ENCODE peak calls at places on chromosomes 11 and 22, in ten cellular contexts. One of them, this sample, is unnamed.

GRCh38 chr22:45218974-45219373 is 21.7 kb downstream of the KIAA0930 start:
- DNase-seq in posterior vena cava: no peak
- DNase-seq in activated naive CD8-positive, alpha-beta T cell treated with anti-CD3 and anti-CD28 coated beads, Interleukin-2, amount 10 ng/mL, durations not matched to agents 7 days and 5 days: no peak
- DNase-seq in myocyte: peak
- DNase-seq in NCI-H1092: no peak
- DNase-seq in stimulated activated CD4-positive, alpha-beta T cell treated with anti-CD3 and anti-CD28 coated beads, Interleukin-15, amount 100 ng/mL, for 24 hours: peak
- DNase-seq in fibroblast of the conjunctiva: no peak
- DNase-seq in brain pericyte: no peak
- DNase-seq in Peyer's patch: no peak
- DNase-seq in hepatocyte: no peak
- DNase-seq in this sample: no peak

GRCh38 chr11:117973446-117973922 is 12.7 kb upstream of the IL10RA start:
- DNase-seq in myocyte: no peak
- DNase-seq in brain pericyte: no peak
- DNase-seq in activated naive CD8-positive, alpha-beta T cell treated with anti-CD3 and anti-CD28 coated beads, Interleukin-2, amount 10 ng/mL, durations not matched to agents 7 days and 5 days: no peak
- DNase-seq in Peyer's patch: no peak
- DNase-seq in fibroblast of the conjunctiva: no peak
- DNase-seq in hepatocyte: no peak
- DNase-seq in posterior vena cava: no peak
- DNase-seq in stimulated activated CD4-positive, alpha-beta T cell treated with anti-CD3 and anti-CD28 coated beads, Interleukin-15, amount 100 ng/mL, for 24 hours: no peak
- DNase-seq in NCI-H1092: no peak
- DNase-seq in this sample: no peak

GRCh38 chr11:13776134-13776815 is 107.8 kb downstream of the FAR1 start:
- DNase-seq in activated naive CD8-positive, alpha-beta T cell treated with anti-CD3 and anti-CD28 coated beads, Interleukin-2, amount 10 ng/mL, durations not matched to agents 7 days and 5 days: peak
- DNase-seq in posterior vena cava: no peak
- DNase-seq in myocyte: peak
- DNase-seq in brain pericyte: no peak
- DNase-seq in Peyer's patch: no peak
- DNase-seq in hepatocyte: no peak
- DNase-seq in NCI-H1092: no peak
- DNase-seq in fibroblast of the conjunctiva: no peak
- DNase-seq in stimulated activated CD4-positive, alpha-beta T cell treated with anti-CD3 and anti-CD28 coated beads, Interleukin-15, amount 100 ng/mL, for 24 hours: peak
- DNase-seq in this sample: no peak

GRCh38 chr11:134476435-134477021 is 64.5 kb upstream of the B3GAT1 start:
- DNase-seq in myocyte: peak
- DNase-seq in Peyer's patch: peak
- DNase-seq in posterior vena cava: no peak
- DNase-seq in stimulated activated CD4-positive, alpha-beta T cell treated with anti-CD3 and anti-CD28 coated beads, Interleukin-15, amount 100 ng/mL, for 24 hours: no peak
- DNase-seq in activated naive CD8-positive, alpha-beta T cell treated with anti-CD3 and anti-CD28 coated beads, Interleukin-2, amount 10 ng/mL, durations not matched to agents 7 days and 5 days: no peak
- DNase-seq in hepatocyte: peak
- DNase-seq in brain pericyte: no peak
- DNase-seq in NCI-H1092: no peak
- DNase-seq in fibroblast of the conjunctiva: no peak
- DNase-seq in this sample: peak

GRCh38 chr11:2665747-2666710 is 33.8 kb downstream of the KCNQ1OT1 start:
- DNase-seq in stimulated activated CD4-positive, alpha-beta T cell treated with anti-CD3 and anti-CD28 coated beads, Interleukin-15, amount 100 ng/mL, for 24 hours: no peak
- DNase-seq in brain pericyte: no peak
- DNase-seq in fibroblast of the conjunctiva: no peak
- DNase-seq in hepatocyte: no peak
- DNase-seq in myocyte: no peak
- DNase-seq in activated naive CD8-positive, alpha-beta T cell treated with anti-CD3 and anti-CD28 coated beads, Interleukin-2, amount 10 ng/mL, durations not matched to agents 7 days and 5 days: no peak
- DNase-seq in NCI-H1092: no peak
- DNase-seq in Peyer's patch: no peak
- DNase-seq in posterior vena cava: peak
- DNase-seq in this sample: peak

GRCh38 chr11:134063991-134064747 is 4.7 kb upstream of the JAM3 start:
- DNase-seq in brain pericyte: no peak
- DNase-seq in stimulated activated CD4-positive, alpha-beta T cell treated with anti-CD3 and anti-CD28 coated beads, Interleukin-15, amount 100 ng/mL, for 24 hours: no peak
- DNase-seq in myocyte: no peak
- DNase-seq in activated naive CD8-positive, alpha-beta T cell treated with anti-CD3 and anti-CD28 coated beads, Interleukin-2, amount 10 ng/mL, durations not matched to agents 7 days and 5 days: no peak
- DNase-seq in fibroblast of the conjunctiva: no peak
- DNase-seq in Peyer's patch: no peak
- DNase-seq in NCI-H1092: peak
- DNase-seq in hepatocyte: no peak
- DNase-seq in posterior vena cava: no peak
- DNase-seq in this sample: no peak

GRCh38 chr11:131898872-131899400 is 528.5 kb downstream of the NTM start:
- DNase-seq in posterior vena cava: no peak
- DNase-seq in Peyer's patch: no peak
- DNase-seq in fibroblast of the conjunctiva: no peak
- DNase-seq in NCI-H1092: no peak
- DNase-seq in myocyte: no peak
- DNase-seq in brain pericyte: no peak
- DNase-seq in hepatocyte: no peak
- DNase-seq in activated naive CD8-positive, alpha-beta T cell treated with anti-CD3 and anti-CD28 coated beads, Interleukin-2, amount 10 ng/mL, durations not matched to agents 7 days and 5 days: no peak
- DNase-seq in stimulated activated CD4-positive, alpha-beta T cell treated with anti-CD3 and anti-CD28 coated beads, Interleukin-15, amount 100 ng/mL, for 24 hours: no peak
- DNase-seq in this sample: no peak

GRCh38 chr11:57515332-57516060 is at the start of gene SLC43A1:
- DNase-seq in Peyer's patch: no peak
- DNase-seq in posterior vena cava: peak
- DNase-seq in stimulated activated CD4-positive, alpha-beta T cell treated with anti-CD3 and anti-CD28 coated beads, Interleukin-15, amount 100 ng/mL, for 24 hours: peak
- DNase-seq in myocyte: peak
- DNase-seq in NCI-H1092: no peak
- DNase-seq in fibroblast of the conjunctiva: no peak
- DNase-seq in brain pericyte: no peak
- DNase-seq in activated naive CD8-positive, alpha-beta T cell treated with anti-CD3 and anti-CD28 coated beads, Interleukin-2, amount 10 ng/mL, durations not matched to agents 7 days and 5 days: peak
- DNase-seq in hepatocyte: peak
- DNase-seq in this sample: peak

GRCh38 chr11:95154514-95154913 is 64.9 kb downstream of the ENDOD1 start:
- DNase-seq in activated naive CD8-positive, alpha-beta T cell treated with anti-CD3 and anti-CD28 coated beads, Interleukin-2, amount 10 ng/mL, durations not matched to agents 7 days and 5 days: peak
- DNase-seq in NCI-H1092: peak
- DNase-seq in hepatocyte: peak
- DNase-seq in fibroblast of the conjunctiva: no peak
- DNase-seq in brain pericyte: no peak
- DNase-seq in posterior vena cava: no peak
- DNase-seq in stimulated activated CD4-positive, alpha-beta T cell treated with anti-CD3 and anti-CD28 coated beads, Interleukin-15, amount 100 ng/mL, for 24 hours: peak
- DNase-seq in myocyte: peak
- DNase-seq in Peyer's patch: no peak
- DNase-seq in this sample: peak

GRCh38 chr11:94153320-94153719 is 24.7 kb downstream of the PANX1 start:
- DNase-seq in brain pericyte: no peak
- DNase-seq in fibroblast of the conjunctiva: no peak
- DNase-seq in myocyte: no peak
- DNase-seq in Peyer's patch: no peak
- DNase-seq in stimulated activated CD4-positive, alpha-beta T cell treated with anti-CD3 and anti-CD28 coated beads, Interleukin-15, amount 100 ng/mL, for 24 hours: no peak
- DNase-seq in activated naive CD8-positive, alpha-beta T cell treated with anti-CD3 and anti-CD28 coated beads, Interleukin-2, amount 10 ng/mL, durations not matched to agents 7 days and 5 days: no peak
- DNase-seq in posterior vena cava: no peak
- DNase-seq in hepatocyte: peak
- DNase-seq in NCI-H1092: no peak
- DNase-seq in this sample: no peak

GRCh38 chr11:2790581-2790925 is 90.8 kb upstream of the KCNQ1OT1 start:
- DNase-seq in hepatocyte: no peak
- DNase-seq in stimulated activated CD4-positive, alpha-beta T cell treated with anti-CD3 and anti-CD28 coated beads, Interleukin-15, amount 100 ng/mL, for 24 hours: no peak
- DNase-seq in posterior vena cava: peak
- DNase-seq in brain pericyte: no peak
- DNase-seq in activated naive CD8-positive, alpha-beta T cell treated with anti-CD3 and anti-CD28 coated beads, Interleukin-2, amount 10 ng/mL, durations not matched to agents 7 days and 5 days: no peak
- DNase-seq in fibroblast of the conjunctiva: no peak
- DNase-seq in Peyer's patch: peak
- DNase-seq in myocyte: no peak
- DNase-seq in NCI-H1092: no peak
- DNase-seq in this sample: peak

GRCh38 chr22:29700949-29701927 is 18.6 kb upstream of the CABP7 start:
- DNase-seq in hepatocyte: peak
- DNase-seq in fibroblast of the conjunctiva: no peak
- DNase-seq in activated naive CD8-positive, alpha-beta T cell treated with anti-CD3 and anti-CD28 coated beads, Interleukin-2, amount 10 ng/mL, durations not matched to agents 7 days and 5 days: no peak
- DNase-seq in posterior vena cava: no peak
- DNase-seq in brain pericyte: no peak
- DNase-seq in NCI-H1092: peak
- DNase-seq in myocyte: no peak
- DNase-seq in stimulated activated CD4-positive, alpha-beta T cell treated with anti-CD3 and anti-CD28 coated beads, Interleukin-15, amount 100 ng/mL, for 24 hours: peak
- DNase-seq in Peyer's patch: no peak
- DNase-seq in this sample: peak

GRCh38 chr11:106988151-106988806 is 30.0 kb downstream of the GUCY1A2 start:
- DNase-seq in fibroblast of the conjunctiva: peak
- DNase-seq in NCI-H1092: no peak
- DNase-seq in myocyte: no peak
- DNase-seq in hepatocyte: peak
- DNase-seq in brain pericyte: no peak
- DNase-seq in stimulated activated CD4-positive, alpha-beta T cell treated with anti-CD3 and anti-CD28 coated beads, Interleukin-15, amount 100 ng/mL, for 24 hours: no peak
- DNase-seq in posterior vena cava: no peak
- DNase-seq in Peyer's patch: no peak
- DNase-seq in activated naive CD8-positive, alpha-beta T cell treated with anti-CD3 and anti-CD28 coated beads, Interleukin-2, amount 10 ng/mL, durations not matched to agents 7 days and 5 days: no peak
- DNase-seq in this sample: no peak

GRCh38 chr11:13352711-13353110 is 75.1 kb downstream of the BMAL1 start:
- DNase-seq in posterior vena cava: no peak
- DNase-seq in fibroblast of the conjunctiva: no peak
- DNase-seq in activated naive CD8-positive, alpha-beta T cell treated with anti-CD3 and anti-CD28 coated beads, Interleukin-2, amount 10 ng/mL, durations not matched to agents 7 days and 5 days: no peak
- DNase-seq in brain pericyte: no peak
- DNase-seq in stimulated activated CD4-positive, alpha-beta T cell treated with anti-CD3 and anti-CD28 coated beads, Interleukin-15, amount 100 ng/mL, for 24 hours: no peak
- DNase-seq in Peyer's patch: no peak
- DNase-seq in NCI-H1092: no peak
- DNase-seq in myocyte: no peak
- DNase-seq in hepatocyte: no peak
- DNase-seq in this sample: no peak

GRCh38 chr11:69442807-69443137 is 38.7 kb upstream of the LINC01488 start:
- DNase-seq in fibroblast of the conjunctiva: no peak
- DNase-seq in brain pericyte: no peak
- DNase-seq in activated naive CD8-positive, alpha-beta T cell treated with anti-CD3 and anti-CD28 coated beads, Interleukin-2, amount 10 ng/mL, durations not matched to agents 7 days and 5 days: no peak
- DNase-seq in NCI-H1092: no peak
- DNase-seq in stimulated activated CD4-positive, alpha-beta T cell treated with anti-CD3 and anti-CD28 coated beads, Interleukin-15, amount 100 ng/mL, for 24 hours: no peak
- DNase-seq in posterior vena cava: peak
- DNase-seq in Peyer's patch: no peak
- DNase-seq in hepatocyte: peak
- DNase-seq in myocyte: peak
- DNase-seq in this sample: peak

GRCh38 chr11:10208045-10208674 is 85.9 kb downstream of the SBF2 start:
- DNase-seq in activated naive CD8-positive, alpha-beta T cell treated with anti-CD3 and anti-CD28 coated beads, Interleukin-2, amount 10 ng/mL, durations not matched to agents 7 days and 5 days: no peak
- DNase-seq in posterior vena cava: no peak
- DNase-seq in NCI-H1092: no peak
- DNase-seq in fibroblast of the conjunctiva: peak
- DNase-seq in stimulated activated CD4-positive, alpha-beta T cell treated with anti-CD3 and anti-CD28 coated beads, Interleukin-15, amount 100 ng/mL, for 24 hours: no peak
- DNase-seq in myocyte: peak
- DNase-seq in Peyer's patch: no peak
- DNase-seq in hepatocyte: peak
- DNase-seq in brain pericyte: peak
- DNase-seq in this sample: no peak

This sample was measured in islet precursor cell.